ENCODE peak calls at places on chromosome 5, in eight cellular contexts. I is GM10248; T is activated CD8-positive, alpha-beta T cell treated with anti-CD3 and anti-CD28 coated beads, Interleukin-2, amount 10 ng/mL, durations not matched to agents 7 days and 5 days; M is activated CD8-positive, alpha-beta memory T cell treated with anti-CD3 and anti-CD28 coated beads for 1 hour; L is activated naive CD8-positive, alpha-beta T cell treated with anti-CD3 and anti-CD28 coated beads, Interleukin-2, amount 50 U/mL, for 24 hours; N is ELR; S is breast epithelium; C is Daoy. Q is an unnamed sample.
A peak's percentile ranks its signal among the peaks of the same experiment; 100 is the strongest.

GRCh38 chr5:179801304-179802206 is 5.1 kb downstream of the MGAT4B start:
- DNase-seq in L (peak; percentile 91), I (peak; percentile 80), M (peak; percentile 78), S (no peak), N (peak; percentile 21), T (peak; percentile 87), C (no peak), Q (peak; percentile 18)

GRCh38 chr5:170426786-170427185 is 37.6 kb upstream of the KCNMB1 start:
- DNase-seq in L (no peak), T (no peak), I (no peak), M (no peak), N (no peak), S (no peak), C (no peak), Q (no peak)

GRCh38 chr5:172904643-172905345 is 54.4 kb upstream of the RPL26L1 start:
- DNase-seq in C (peak; percentile 83), T (no peak), S (peak; percentile 92), M (no peak), N (peak; percentile 86), L (no peak), I (no peak), Q (no peak)

GRCh38 chr5:95619096-95619495 is 791 bp upstream of the GPR150 start:
- DNase-seq in N (peak; percentile 51), I (no peak), M (no peak), L (no peak), T (no peak), S (no peak), C (peak; percentile 64), Q (no peak)

GRCh38 chr5:127428748-127429147 is 88.7 kb upstream of the PRRC1 start:
- DNase-seq in S (no peak), T (no peak), M (no peak), N (no peak), I (no peak), C (no peak), L (no peak), Q (no peak)

GRCh38 chr5:97006454-97006853 is 70.6 kb downstream of the LNPEP start:
- DNase-seq in I (no peak), M (no peak), C (no peak), L (no peak), S (no peak), T (no peak), N (no peak), Q (no peak)

GRCh38 chr5:37971483-37972024 is 131.7 kb upstream of the GDNF start:
- DNase-seq in S (no peak), L (no peak), N (no peak), T (no peak), C (no peak), M (no peak), I (no peak), Q (no peak)

GRCh38 chr5:80711938-80712337 is 57.2 kb upstream of the DHFR start:
- DNase-seq in S (no peak), C (peak; percentile 55), M (no peak), T (no peak), N (peak; percentile 70), I (peak; percentile 32), L (peak; percentile 10), Q (no peak)

GRCh38 chr5:172740483-172741205 is 30.4 kb downstream of the DUSP1 start:
- DNase-seq in T (no peak), M (no peak), C (peak; percentile 94), N (peak; percentile 89), S (peak; percentile 74), L (no peak), I (no peak), Q (peak; percentile 78)

GRCh38 chr5:9818340-9818845 is 188.2 kb upstream of the TAS2R1 start:
- DNase-seq in S (no peak), L (no peak), T (no peak), C (no peak), I (no peak), N (no peak), M (no peak), Q (no peak)

GRCh38 chr5:52893105-52893504 is 96.0 kb upstream of the ITGA2 start:
- DNase-seq in I (no peak), T (no peak), N (peak; percentile 55), S (no peak), M (no peak), L (no peak), C (no peak), Q (peak; percentile 56)

GRCh38 chr5:123035320-123035949 is 1.1 kb downstream of the PPIC start:
- DNase-seq in L (peak; percentile 5), M (no peak), I (peak; percentile 29), T (no peak), C (peak; percentile 35), S (peak; percentile 53), N (peak; percentile 63), Q (no peak)

GRCh38 chr5:50923768-50924113 is 257.3 kb downstream of the PARP8 start:
- DNase-seq in T (no peak), I (no peak), N (no peak), S (no peak), L (no peak), C (no peak), M (no peak), Q (no peak)

GRCh38 chr5:171965740-171966139 is 40.7 kb downstream of the FBXW11 start:
- DNase-seq in T (no peak), N (no peak), S (no peak), C (no peak), M (no peak), I (no peak), L (peak; percentile 55), Q (no peak)

GRCh38 chr5:123088031-123088805 is 823 bp upstream of the PRDM6 start:
- DNase-seq in C (peak; percentile 46), N (no peak), T (no peak), L (no peak), M (no peak), I (no peak), S (peak; percentile 51), Q (no peak)

GRCh38 chr5:121279801-121280200 is 571.9 kb upstream of the FTMT start:
- DNase-seq in L (no peak), N (no peak), M (no peak), T (no peak), I (no peak), C (no peak), S (no peak), Q (no peak)

GRCh38 chr5:173321886-173322285 is 6.3 kb downstream of the STC2 start:
- DNase-seq in C (no peak), L (no peak), S (no peak), I (no peak), N (peak; percentile 30), T (no peak), M (no peak), Q (no peak)

GRCh38 chr5:80884086-80884813 is 75.9 kb upstream of the RASGRF2 start:
- DNase-seq in N (no peak), T (no peak), C (no peak), M (no peak), I (no peak), L (no peak), S (no peak), Q (no peak)

GRCh38 chr5:119367502-119368237 is 11.9 kb downstream of the TNFAIP8 start:
- DNase-seq in T (no peak), L (no peak), N (peak; percentile 51), S (no peak), C (peak; percentile 59), I (no peak), M (no peak), Q (no peak)

GRCh38 chr5:98205691-98206461 is 567.6 kb upstream of the RGMB start:
- DNase-seq in T (no peak), N (peak; percentile 58), I (no peak), C (peak; percentile 23), M (no peak), L (no peak), S (no peak), Q (peak; percentile 60)

GRCh38 chr5:777756-778161 is 6.8 kb downstream of the ZDHHC11B start:
- DNase-seq in L (no peak), N (no peak), M (no peak), T (no peak), I (no peak), C (no peak), S (no peak), Q (no peak)

GRCh38 chr5:96329886-96330531 is 103.0 kb downstream of the PCSK1 start:
- DNase-seq in C (no peak), S (no peak), L (no peak), M (no peak), I (no peak), T (no peak), N (peak; percentile 61), Q (no peak)

GRCh38 chr5:178225174-178225573 is 7.4 kb downstream of the PHYKPL start:
- DNase-seq in I (no peak), T (no peak), S (no peak), C (no peak), L (no peak), N (no peak), M (no peak), Q (no peak)

GRCh38 chr5:161921781-161922180 is 73.9 kb downstream of the GABRA1 start:
- DNase-seq in I (no peak), T (no peak), N (no peak), M (no peak), S (no peak), L (no peak), C (no peak), Q (no peak)

Q was measured in skeletal muscle cell.